ENCODE peak calls at places on chromosome 1, in ten cellular contexts. C is WTC11, K is iris pigment epithelial cell, O is ACHN, W is memory B cell, L is iPS-NIHi11, U is tibial artery, N is neural crest cell, P is breast epithelium, B is anterior cingulate cortex. T is an unnamed sample.

GRCh38 chr1:117058810-117059209 is 1.3 kb upstream of the TTF2 start:
- DNase-seq in C (no peak), K (no peak), O (no peak), W (no peak), L (no peak), U (no peak), N (no peak), P (no peak), B (no peak), T (no peak)

GRCh38 chr1:214440219-214440965 is 111.0 kb downstream of the PTPN14 start:
- DNase-seq in C (no peak), K (no peak), O (no peak), W (no peak), L (peak), U (no peak), N (no peak), P (no peak), B (no peak), T (no peak)

GRCh38 chr1:201709564-201710295 is 119.2 kb upstream of the IPO9 start:
- DNase-seq in C (peak), K (peak), O (peak), W (peak), L (peak), U (peak), N (peak), P (peak), B (peak), T (peak)

GRCh38 chr1:6130596-6130995 is 49.5 kb downstream of the CHD5 start:
- DNase-seq in C (no peak), K (no peak), O (no peak), W (no peak), L (no peak), U (no peak), N (no peak), P (no peak), B (no peak), T (no peak)

GRCh38 chr1:202343652-202344349 is 2.1 kb upstream of the UBE2T start:
- DNase-seq in C (no peak), K (peak), O (peak), W (peak), L (no peak), U (no peak), N (no peak), P (no peak), B (no peak), T (no peak)

GRCh38 chr1:230730979-230731378 is 16.2 kb upstream of the CAPN9 start:
- DNase-seq in C (no peak), K (no peak), O (no peak), W (no peak), L (no peak), U (no peak), N (no peak), P (no peak), B (no peak), T (peak)

GRCh38 chr1:207026177-207026576 is 6.4 kb downstream of the C1orf116 start:
- DNase-seq in C (no peak), K (no peak), O (peak), W (no peak), L (no peak), U (no peak), N (no peak), P (no peak), B (no peak), T (no peak)

GRCh38 chr1:3156936-3157335 is 87.9 kb downstream of the PRDM16 start:
- DNase-seq in C (no peak), K (no peak), O (no peak), W (no peak), L (no peak), U (no peak), N (no peak), P (no peak), B (peak), T (no peak)

GRCh38 chr1:48789903-48790302 is 13.2 kb upstream of the BEND5 start:
- DNase-seq in C (no peak), K (no peak), O (no peak), W (no peak), L (no peak), U (no peak), N (no peak), P (no peak), B (no peak), T (no peak)

T was measured in adrenal gland.